ENCODE peak calls at places on chromosomes 11 and 22, in four cellular contexts. One of them, this sample, is unnamed.

GRCh38 chr11:1831338-1832180 is 3.2 kb upstream of the SYT8 start:
- DNase-seq in IMR-90: no peak
- DNase-seq in mesendoderm: no peak
- DNase-seq in H1: no peak
- DNase-seq in this sample: no peak

GRCh38 chr22:47167056-47167455 is 404.6 kb downstream of the TBC1D22A start:
- DNase-seq in IMR-90: no peak
- DNase-seq in mesendoderm: no peak
- DNase-seq in H1: no peak
- DNase-seq in this sample: peak

GRCh38 chr22:27797793-27798525 is 3.6 kb downstream of the MN1 start:
- DNase-seq in IMR-90: no peak
- DNase-seq in mesendoderm: no peak
- DNase-seq in H1: no peak
- DNase-seq in this sample: peak

GRCh38 chr11:46948378-46949131 is 12.0 kb downstream of the CSTPP1 start:
- DNase-seq in IMR-90: peak
- DNase-seq in mesendoderm: no peak
- DNase-seq in H1: no peak
- DNase-seq in this sample: no peak

GRCh38 chr22:44892803-44893730 is 116.7 kb downstream of the PHF21B start:
- DNase-seq in IMR-90: no peak
- DNase-seq in mesendoderm: no peak
- DNase-seq in H1: no peak
- DNase-seq in this sample: no peak

GRCh38 chr11:36149538-36150242 is 139.5 kb downstream of the COMMD9 start:
- DNase-seq in IMR-90: peak
- DNase-seq in mesendoderm: peak
- DNase-seq in H1: no peak
- DNase-seq in this sample: peak

GRCh38 chr11:65576867-65577755 is 1.3 kb downstream of the EHBP1L1 start:
- DNase-seq in IMR-90: peak
- DNase-seq in mesendoderm: no peak
- DNase-seq in H1: no peak
- DNase-seq in this sample: no peak

GRCh38 chr11:10806206-10806605 is 2.5 kb downstream of the EIF4G2 start:
- DNase-seq in IMR-90: no peak
- DNase-seq in mesendoderm: no peak
- DNase-seq in H1: no peak
- DNase-seq in this sample: no peak

GRCh38 chr22:44587004-44587793 is 89.2 kb upstream of the RTL6 start:
- DNase-seq in IMR-90: peak
- DNase-seq in mesendoderm: peak
- DNase-seq in H1: no peak
- DNase-seq in this sample: no peak

GRCh38 chr22:17724678-17725464 is 49.4 kb downstream of the BID start:
- DNase-seq in IMR-90: no peak
- DNase-seq in mesendoderm: no peak
- DNase-seq in H1: no peak
- DNase-seq in this sample: no peak

GRCh38 chr22:44755418-44755817 is 3.0 kb downstream of the ARHGAP8 start:
- DNase-seq in IMR-90: no peak
- DNase-seq in mesendoderm: peak
- DNase-seq in H1: no peak
- DNase-seq in this sample: no peak

GRCh38 chr11:15507592-15507991 is 392.9 kb downstream of the INSC start:
- DNase-seq in IMR-90: no peak
- DNase-seq in mesendoderm: no peak
- DNase-seq in H1: no peak
- DNase-seq in this sample: no peak

GRCh38 chr11:21908211-21908610 is 284.7 kb upstream of the ANO5 start:
- DNase-seq in IMR-90: no peak
- DNase-seq in mesendoderm: no peak
- DNase-seq in H1: no peak
- DNase-seq in this sample: no peak
- H4K5ac ChIP-seq in IMR-90: no peak
- H4K5ac ChIP-seq in mesendoderm: no peak
- H4K5ac ChIP-seq in H1: no peak
- H4K5ac ChIP-seq in this sample: no peak

GRCh38 chr11:118841469-118842222 is 42.0 kb upstream of the CXCR5 start:
- DNase-seq in IMR-90: no peak
- DNase-seq in mesendoderm: no peak
- DNase-seq in H1: no peak
- DNase-seq in this sample: no peak

GRCh38 chr11:118842369-118842768 is 41.3 kb upstream of the CXCR5 start:
- DNase-seq in IMR-90: peak
- DNase-seq in mesendoderm: no peak
- DNase-seq in H1: no peak
- DNase-seq in this sample: no peak

GRCh38 chr11:118834428-118835028 is 43.6 kb upstream of the DDX6 start:
- DNase-seq in IMR-90: peak
- DNase-seq in mesendoderm: no peak
- DNase-seq in H1: no peak
- DNase-seq in this sample: no peak

GRCh38 chr11:118843518-118843917 is 40.2 kb upstream of the CXCR5 start:
- DNase-seq in IMR-90: no peak
- DNase-seq in mesendoderm: no peak
- DNase-seq in H1: no peak
- DNase-seq in this sample: no peak

DNA sequence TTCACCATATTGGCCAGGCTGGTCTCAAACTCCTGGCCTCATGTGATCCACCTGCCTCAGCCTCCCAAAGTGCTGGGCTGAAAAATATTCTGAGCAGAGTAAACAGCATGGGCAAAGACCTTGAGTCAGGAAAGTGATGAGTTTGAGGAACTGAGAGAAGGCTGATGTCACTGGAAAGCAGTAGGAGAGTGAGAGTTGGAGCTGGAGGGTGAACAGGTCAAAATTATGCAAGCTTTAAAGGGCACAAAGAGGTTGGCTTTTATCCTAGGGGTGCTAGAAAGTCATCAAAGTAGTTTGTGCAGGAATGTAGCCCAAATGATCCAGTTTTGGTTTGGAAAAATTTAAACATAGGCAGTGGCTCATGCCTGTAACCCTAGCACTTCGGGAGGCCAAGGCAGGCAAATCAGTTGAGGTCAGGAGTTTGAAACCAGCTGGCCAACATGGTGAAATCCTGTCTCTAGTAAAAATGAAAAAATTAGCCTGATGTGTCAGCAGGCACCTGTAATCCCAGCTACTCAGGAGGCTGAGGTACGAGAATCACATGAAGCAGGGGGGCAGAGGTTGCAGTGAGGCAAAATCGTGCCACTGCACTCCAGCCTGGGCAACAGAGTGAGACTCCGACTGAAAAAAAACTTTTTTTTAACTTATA is 44.7 kb upstream of the CXCR5 start:
- DNase-seq in IMR-90: no peak
- DNase-seq in mesendoderm: no peak
- DNase-seq in H1: no peak
- DNase-seq in this sample: no peak
- H4K5ac ChIP-seq in IMR-90: no peak
- H4K5ac ChIP-seq in mesendoderm: no peak
- H4K5ac ChIP-seq in H1: no peak
- H4K5ac ChIP-seq in this sample: no peak

GRCh38 chr11:70756341-70756740 is 358.0 kb downstream of the CTTN start:
- DNase-seq in IMR-90: no peak
- DNase-seq in mesendoderm: no peak
- DNase-seq in H1: no peak
- DNase-seq in this sample: no peak

GRCh38 chr11:70756756-70757155 is 358.4 kb downstream of the CTTN start:
- DNase-seq in IMR-90: no peak
- DNase-seq in mesendoderm: no peak
- DNase-seq in H1: no peak
- DNase-seq in this sample: no peak

GRCh38 chr11:70755410-70756158 is 357.3 kb downstream of the CTTN start:
- DNase-seq in IMR-90: peak
- DNase-seq in mesendoderm: peak
- DNase-seq in H1: peak
- DNase-seq in this sample: peak

GRCh38 chr11:70758206-70758605 is 359.9 kb downstream of the CTTN start:
- DNase-seq in IMR-90: no peak
- DNase-seq in mesendoderm: no peak
- DNase-seq in H1: no peak
- DNase-seq in this sample: no peak

GRCh38 chr11:70757241-70757640 is 358.9 kb downstream of the CTTN start:
- DNase-seq in IMR-90: no peak
- DNase-seq in mesendoderm: no peak
- DNase-seq in H1: no peak
- DNase-seq in this sample: no peak
- H4K5ac ChIP-seq in IMR-90: no peak
- H4K5ac ChIP-seq in mesendoderm: no peak
- H4K5ac ChIP-seq in H1: no peak
- H4K5ac ChIP-seq in this sample: no peak

DNA sequence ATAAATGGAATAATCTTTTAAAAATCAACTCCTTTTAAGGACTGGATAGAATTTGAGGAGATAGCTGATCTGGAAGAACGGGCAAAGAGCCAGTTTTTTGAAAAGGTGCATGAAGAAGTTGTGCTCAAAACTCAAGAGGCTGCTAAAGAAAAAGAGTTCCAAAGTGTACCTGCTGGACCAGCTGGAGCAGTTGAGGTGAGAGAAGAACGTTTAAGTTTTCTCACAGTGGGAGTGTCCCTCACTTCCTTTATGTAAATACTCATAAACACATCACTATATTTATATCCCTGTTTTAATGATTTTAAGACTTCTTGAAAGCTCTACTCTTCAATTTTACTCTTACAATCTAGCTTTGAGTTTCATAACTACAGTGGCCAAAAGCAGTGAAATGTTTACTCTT is 11.7 kb upstream of the ANKRD42 start:
- DNase-seq in IMR-90: no peak
- DNase-seq in mesendoderm: no peak
- DNase-seq in H1: no peak
- DNase-seq in this sample: no peak
- H4K5ac ChIP-seq in IMR-90: no peak
- H4K5ac ChIP-seq in mesendoderm: no peak
- H4K5ac ChIP-seq in H1: no peak
- H4K5ac ChIP-seq in this sample: no peak

GRCh38 chr11:66694056-66694410 is 16.3 kb upstream of the RBM4B start:
- DNase-seq in IMR-90: no peak
- DNase-seq in mesendoderm: no peak
- DNase-seq in H1: no peak
- DNase-seq in this sample: no peak

GRCh38 chr11:66698491-66698890 is 20.8 kb upstream of the RBM4B start:
- DNase-seq in IMR-90: no peak
- DNase-seq in mesendoderm: no peak
- DNase-seq in H1: no peak
- DNase-seq in this sample: no peak

GRCh38 chr11:66697988-66698387 is 20.3 kb upstream of the RBM4B start:
- DNase-seq in IMR-90: no peak
- DNase-seq in mesendoderm: no peak
- DNase-seq in H1: no peak
- DNase-seq in this sample: no peak

GRCh38 chr11:66694732-66695207 is 17.1 kb upstream of the RBM4B start:
- DNase-seq in IMR-90: peak
- DNase-seq in mesendoderm: peak
- DNase-seq in H1: peak
- DNase-seq in this sample: peak

GRCh38 chr11:66696186-66696585 is 18.5 kb upstream of the RBM4B start:
- DNase-seq in IMR-90: no peak
- DNase-seq in mesendoderm: no peak
- DNase-seq in H1: no peak
- DNase-seq in this sample: no peak
- H4K5ac ChIP-seq in IMR-90: no peak
- H4K5ac ChIP-seq in mesendoderm: no peak
- H4K5ac ChIP-seq in H1: no peak
- H4K5ac ChIP-seq in this sample: no peak

DNA sequence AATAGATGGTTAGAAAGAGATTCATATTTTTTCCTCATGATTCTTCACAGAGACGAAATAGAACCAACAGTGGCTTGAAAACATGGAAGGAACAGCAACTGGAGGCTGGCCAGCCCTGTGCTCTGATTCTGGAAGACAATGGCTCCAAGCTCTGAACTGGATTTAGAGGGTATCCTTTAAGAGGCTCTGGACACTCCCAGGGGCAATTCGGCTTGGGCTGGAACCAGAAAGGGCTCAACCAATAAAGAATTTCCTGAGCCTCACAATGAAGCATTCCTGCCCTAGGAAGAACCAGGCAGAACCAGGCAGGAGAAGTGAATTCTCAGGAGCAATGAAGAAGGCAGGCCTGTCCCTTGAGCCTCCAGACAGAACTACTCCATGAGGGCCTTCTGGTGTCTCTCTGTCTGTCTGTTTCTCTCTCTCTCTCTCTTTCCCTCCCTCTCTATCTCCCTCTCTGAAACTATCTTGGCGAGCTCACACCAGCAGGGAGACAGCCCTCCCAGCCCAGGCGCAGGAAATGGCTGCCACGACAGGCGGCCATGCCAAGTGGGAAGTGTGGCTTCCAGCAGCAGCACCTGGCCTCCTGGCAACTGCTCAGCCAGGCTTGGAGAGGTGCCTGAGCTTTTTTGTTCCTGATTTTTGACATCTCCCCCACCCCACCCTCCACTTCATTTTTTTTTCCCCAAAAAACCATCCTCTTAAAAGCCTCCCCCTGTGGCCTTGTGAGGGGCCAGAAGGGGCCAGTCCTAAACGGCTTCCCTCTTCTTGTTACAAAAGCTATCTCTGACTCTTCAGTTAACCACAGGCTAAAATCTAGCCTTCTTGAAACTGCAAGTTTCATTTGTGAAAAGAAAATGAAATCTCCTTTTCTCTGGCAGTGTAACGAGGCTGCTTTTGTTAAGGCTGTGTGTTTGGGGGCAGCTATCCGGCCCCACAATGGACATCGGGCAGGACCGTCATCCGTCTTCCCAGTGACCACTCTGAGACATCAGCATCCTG is 93.5 kb downstream of the RCN1 start:
- DNase-seq in IMR-90: no peak
- DNase-seq in mesendoderm: no peak
- DNase-seq in H1: no peak
- DNase-seq in this sample: no peak
- H4K5ac ChIP-seq in IMR-90: no peak
- H4K5ac ChIP-seq in mesendoderm: no peak
- H4K5ac ChIP-seq in H1: no peak
- H4K5ac ChIP-seq in this sample: no peak

DNA sequence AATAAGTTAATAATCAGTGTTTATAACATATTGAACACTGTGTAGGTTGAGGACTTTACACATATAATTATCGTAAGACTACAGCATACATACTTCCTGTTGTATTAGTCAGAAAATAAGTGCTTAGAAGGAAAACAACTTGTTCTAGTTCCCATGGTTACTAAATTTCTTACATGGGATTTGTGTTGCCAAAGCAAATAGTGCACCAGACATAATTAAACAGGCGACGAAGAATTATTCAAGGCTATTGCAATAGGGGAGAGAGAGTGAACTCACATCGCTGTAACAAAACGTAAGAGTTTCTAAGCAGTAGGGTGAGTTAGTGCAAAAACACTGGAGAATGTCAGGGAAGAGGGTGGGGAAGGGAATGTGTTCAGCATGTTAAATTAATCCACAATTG is 347.8 kb downstream of the CNTN5 start:
- DNase-seq in IMR-90: no peak
- DNase-seq in mesendoderm: no peak
- DNase-seq in H1: no peak
- DNase-seq in this sample: no peak
- H4K5ac ChIP-seq in IMR-90: no peak
- H4K5ac ChIP-seq in mesendoderm: no peak
- H4K5ac ChIP-seq in H1: no peak
- H4K5ac ChIP-seq in this sample: no peak

This sample was measured in H9.